ENCODE peak calls at places on chromosome 17, in four cellular contexts. N is cardiac fibroblast; W is CD8-positive, alpha-beta T cell; G is GM10248. J is an unnamed sample.
A peak's percentile ranks its signal among the peaks of the same experiment; 100 is the strongest.

GRCh38 chr17:2177235-2177811 is 122.4 kb downstream of the HIC1 start:
- DNase-seq in N (peak; percentile 14), W (no peak), G (no peak), J (no peak)

GRCh38 chr17:28381141-28381825 is 9.8 kb downstream of the SARM1 start:
- DNase-seq in N (no peak), W (no peak), G (peak; percentile 52), J (peak; percentile 54)

GRCh38 chr17:76527430-76528111 is 9.9 kb downstream of the CYGB start:
- DNase-seq in N (peak; percentile 96), W (peak; percentile 62), G (peak; percentile 54), J (no peak)

GRCh38 chr17:78665385-78665951 is 88.3 kb upstream of the DNAH17 start:
- DNase-seq in N (no peak), W (no peak), G (no peak), J (no peak)

GRCh38 chr17:80261159-80261894 is 675 bp downstream of the RNF213 start:
- DNase-seq in N (peak; percentile 69), W (peak; percentile 64), G (no peak), J (peak; percentile 42)

GRCh38 chr17:60770946-60771422 is 93.3 kb downstream of the BCAS3 start:
- DNase-seq in N (no peak), W (no peak), G (no peak), J (no peak)

GRCh38 chr17:62653002-62653830 is 25.7 kb downstream of the MRC2 start:
- DNase-seq in N (peak; percentile 46), W (peak; percentile 25), G (peak; percentile 87), J (no peak)

GRCh38 chr17:185445-186138 is 4.1 kb upstream of the DOC2B start:
- DNase-seq in N (no peak), W (no peak), G (no peak), J (no peak)

GRCh38 chr17:2405247-2405926 is 4.5 kb upstream of the MNT start:
- DNase-seq in N (peak; percentile 89), W (no peak), G (no peak), J (no peak)

GRCh38 chr17:36942631-36943125 is 5.4 kb downstream of the LHX1 start:
- DNase-seq in N (no peak), W (no peak), G (peak; percentile 19), J (no peak)

GRCh38 chr17:19347323-19348080 is 15.0 kb downstream of the B9D1 start:
- DNase-seq in N (no peak), W (no peak), G (no peak), J (no peak)

GRCh38 chr17:62787358-62787757 is 20.8 kb downstream of the MARCHF10 start:
- DNase-seq in N (no peak), W (no peak), G (no peak), J (no peak)

GRCh38 chr17:27778193-27778592 is 22.1 kb downstream of the NOS2 start:
- DNase-seq in N (peak; percentile 27), W (no peak), G (no peak), J (no peak)

GRCh38 chr17:1060991-1061390 is 64.1 kb downstream of the TIMM22 start:
- DNase-seq in N (peak; percentile 93), W (no peak), G (no peak), J (no peak)

GRCh38 chr17:38428643-38429371 is 543 bp downstream of the ARHGAP23 start:
- DNase-seq in N (peak; percentile 63), W (no peak), G (no peak), J (no peak)

GRCh38 chr17:59190806-59191205 is 19.0 kb upstream of the SMG8 start:
- DNase-seq in N (no peak), W (no peak), G (no peak), J (no peak)

GRCh38 chr17:49624896-49625295 is 49.2 kb downstream of the NXPH3 start:
- DNase-seq in N (peak; percentile 41), W (no peak), G (no peak), J (no peak)

GRCh38 chr17:57034807-57035754 is 50.0 kb upstream of the AKAP1 start:
- DNase-seq in N (no peak), W (no peak), G (no peak), J (no peak)

GRCh38 chr17:76268991-76269981 is 4.1 kb downstream of the UBALD2 start:
- DNase-seq in N (no peak), W (no peak), G (no peak), J (no peak)

GRCh38 chr17:7324438-7324779 is 4.7 kb downstream of the NEURL4 start:
- DNase-seq in N (no peak), W (no peak), G (no peak), J (no peak)
- TF ChIP-seq CTCF in N (no peak), W (peak; percentile 43), G (no peak), J (peak; percentile 2)

GRCh38 chr17:81337449-81337848 is 42.3 kb upstream of the SLC38A10 start:
- DNase-seq in N (no peak), W (no peak), G (no peak), J (no peak)

GRCh38 chr17:81336930-81337325 is 41.8 kb upstream of the SLC38A10 start:
- DNase-seq in N (no peak), W (no peak), G (no peak), J (no peak)

GRCh38 chr17:81339502-81340296 is 44.6 kb upstream of the SLC38A10 start:
- DNase-seq in N (no peak), W (no peak), G (no peak), J (peak; percentile 81)

GRCh38 chr17:81339180-81339501 is 44.0 kb upstream of the SLC38A10 start:
- DNase-seq in N (no peak), W (no peak), G (no peak), J (no peak)

GRCh38 chr17:81338301-81339179 is 43.4 kb upstream of the SLC38A10 start:
- DNase-seq in N (peak; percentile 44), W (no peak), G (no peak), J (no peak)
- TF ChIP-seq CTCF in N (no peak), W (no peak), G (no peak), J (no peak)

GRCh38 chr17:32913593-32913992 is 14.4 kb upstream of the TMEM98 start:
- DNase-seq in N (no peak), W (no peak), G (no peak), J (no peak)

GRCh38 chr17:32909787-32910369 is 18.1 kb upstream of the TMEM98 start:
- DNase-seq in N (peak; percentile 89), W (no peak), G (peak; percentile 79), J (peak; percentile 60)

GRCh38 chr17:32914181-32914580 is 13.8 kb upstream of the TMEM98 start:
- DNase-seq in N (no peak), W (no peak), G (no peak), J (no peak)

GRCh38 chr17:32910769-32911168 is 17.2 kb upstream of the TMEM98 start:
- DNase-seq in N (no peak), W (no peak), G (no peak), J (no peak)

GRCh38 chr17:32912218-32912897 is 15.6 kb upstream of the TMEM98 start:
- DNase-seq in N (peak; percentile 78), W (no peak), G (no peak), J (peak; percentile 20)
- TF ChIP-seq CTCF in N (peak; percentile 17), W (no peak), G (no peak), J (peak; percentile 18)

GRCh38 chr17:4417129-4417667 is 16.5 kb upstream of the SPNS3 start:
- DNase-seq in N (no peak), W (no peak), G (no peak), J (no peak)

GRCh38 chr17:4426499-4427208 is 7.1 kb upstream of the SPNS3 start:
- DNase-seq in N (no peak), W (no peak), G (no peak), J (no peak)

DNA sequence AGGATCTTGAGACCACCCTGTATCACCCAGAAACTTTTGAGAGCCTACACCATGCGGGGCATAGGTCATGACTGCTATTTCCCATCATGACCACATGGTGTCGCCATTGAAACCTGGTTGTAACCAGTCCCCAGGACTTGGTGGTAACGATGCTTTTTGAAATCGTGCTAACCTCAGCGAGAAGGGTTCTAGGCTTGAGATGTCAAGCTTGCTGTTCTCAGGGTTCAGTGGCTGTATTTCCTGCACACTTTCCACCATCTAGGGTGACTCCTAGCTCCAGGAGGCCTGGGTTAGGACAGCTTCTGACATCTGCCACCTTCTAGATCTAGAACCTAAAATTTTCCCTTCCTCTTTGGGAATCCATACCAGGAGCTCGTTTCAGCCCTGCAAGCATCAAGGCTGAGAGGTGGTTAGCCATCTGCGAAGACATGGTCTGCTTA is 13.0 kb upstream of the SPNS3 start:
- DNase-seq in N (peak; percentile 84), W (peak; percentile 44), G (peak; percentile 83), J (peak; percentile 24)
- TF ChIP-seq CTCF in N (peak; percentile 83), W (peak; percentile 85), G (peak; percentile 78), J (peak; percentile 78)

J was measured in progenitor cell of endocrine pancreas.